ENCODE peak calls at places on chromosomes 5 and 9, in seven cellular contexts. X, E, Q, H, D, Y and V are unnamed samples.

GRCh38 chr9:72680593-72681317 is 159.3 kb downstream of the TMC1 start:
- DNase-seq in X (no peak), E (no peak), Q (no peak), H (peak; percentile 7), D (no peak), Y (no peak), V (no peak)

GRCh38 chr5:127096328-127096993 is 23.2 kb upstream of the C5orf63 start:
- DNase-seq in X (no peak), E (no peak), Q (no peak), H (no peak), D (no peak), Y (no peak), V (no peak)

GRCh38 chr9:68932458-68932857 is 81.5 kb downstream of the PRKACG start:
- DNase-seq in X (no peak), E (no peak), Q (no peak), H (no peak), D (no peak), Y (no peak), V (no peak)

GRCh38 chr9:105697871-105698270 is 3.5 kb downstream of the TMEM38B start:
- DNase-seq in X (no peak), E (no peak), Q (no peak), H (no peak), D (no peak), Y (no peak), V (no peak)

GRCh38 chr9:134544388-134545212 is 97.0 kb upstream of the COL5A1 start:
- DNase-seq in X (no peak), E (peak; percentile 85), Q (peak; percentile 79), H (no peak), D (no peak), Y (no peak), V (peak; percentile 56)

GRCh38 chr5:43110606-43111170 is 10.0 kb upstream of the ZNF131 start:
- DNase-seq in X (peak; percentile 33), E (no peak), Q (no peak), H (no peak), D (no peak), Y (no peak), V (peak; percentile 8)

GRCh38 chr5:176425138-176425537 is 8.8 kb upstream of the CLTB start:
- DNase-seq in X (no peak), E (peak; percentile 92), Q (no peak), H (no peak), D (no peak), Y (no peak), V (peak; percentile 89)

GRCh38 chr5:145479862-145480261 is 355.3 kb downstream of the PRELID2 start:
- DNase-seq in X (no peak), E (no peak), Q (no peak), H (no peak), D (no peak), Y (no peak), V (no peak)

GRCh38 chr9:36401179-36401740 is 1.2 kb upstream of the RNF38 start:
- DNase-seq in X (peak; percentile 4), E (peak; percentile 42), Q (peak; percentile 96), H (peak; percentile 87), D (no peak), Y (no peak), V (no peak)

GRCh38 chr9:137114613-137115393 is at the start of gene DPP7:
- DNase-seq in X (peak; percentile 87), E (no peak), Q (peak; percentile 88), H (peak; percentile 74), D (peak; percentile 80), Y (peak; percentile 83), V (peak; percentile 26)

GRCh38 chr9:120689860-120690259 is 24.4 kb downstream of the MEGF9 start:
- DNase-seq in X (no peak), E (peak; percentile 82), Q (no peak), H (no peak), D (no peak), Y (no peak), V (no peak)

GRCh38 chr5:124736111-124736813 is 10.2 kb downstream of the ZNF608 start:
- DNase-seq in X (no peak), E (peak; percentile 94), Q (peak; percentile 73), H (no peak), D (no peak), Y (no peak), V (no peak)

GRCh38 chr5:4339949-4340348 is 744.3 kb downstream of the IRX1 start:
- DNase-seq in X (no peak), E (no peak), Q (no peak), H (no peak), D (no peak), Y (no peak), V (no peak)